ENCODE peak calls at places on chromosomes 13 and 19, in seven cellular contexts. M is iris pigment epithelial cell; N is AG09319; F is CD8-positive, alpha-beta T cell; J is brain microvascular endothelial cell; H is GM20000; I is activated CD4-positive, alpha-beta T cell treated with anti-CD3 and anti-CD28 coated beads, Interleukin-2, amount 10 ng/mL, durations not matched to agents 7 days and 5 days. X is an unnamed sample.
A peak's percentile ranks its signal among the peaks of the same experiment; 100 is the strongest.

GRCh38 chr19:17755977-17756670 is 4.8 kb downstream of the FCHO1 start:
- DNase-seq in M (peak; percentile 58), N (no peak), F (no peak), J (peak; percentile 25), H (peak; percentile 83), I (peak; percentile 59), X (peak; percentile 85)

GRCh38 chr13:109140777-109141354 is 511.5 kb downstream of the MYO16 start:
- DNase-seq in M (no peak), N (no peak), F (no peak), J (no peak), H (no peak), I (no peak), X (no peak)

GRCh38 chr13:91369432-91369831 is 21.9 kb downstream of the MIR17HG start:
- DNase-seq in M (peak; percentile 47), N (no peak), F (no peak), J (peak; percentile 60), H (no peak), I (no peak), X (no peak)

GRCh38 chr13:79522583-79522982 is 41.6 kb downstream of the NDFIP2 start:
- DNase-seq in M (peak; percentile 85), N (no peak), F (no peak), J (peak; percentile 87), H (peak; percentile 42), I (peak; percentile 58), X (peak; percentile 52)

GRCh38 chr13:111153977-111154332 is 38.8 kb downstream of the ARHGEF7 start:
- DNase-seq in M (no peak), N (no peak), F (peak; percentile 15), J (peak; percentile 26), H (peak; percentile 60), I (no peak), X (no peak)

GRCh38 chr13:34750078-34750703 is 191.9 kb upstream of the NBEA start:
- DNase-seq in M (no peak), N (no peak), F (no peak), J (no peak), H (peak; percentile 15), I (no peak), X (no peak)

GRCh38 chr19:7772752-7773291 is 9.8 kb downstream of the CLEC4M start:
- DNase-seq in M (peak; percentile 42), N (no peak), F (no peak), J (no peak), H (peak; percentile 67), I (no peak), X (peak; percentile 74)

GRCh38 chr13:32314271-32314967 is 744 bp downstream of the ZAR1L start:
- DNase-seq in M (no peak), N (no peak), F (no peak), J (no peak), H (no peak), I (no peak), X (no peak)

GRCh38 chr13:50757021-50757420 is 86.5 kb downstream of the DLEU7 start:
- DNase-seq in M (peak; percentile 44), N (no peak), F (no peak), J (no peak), H (no peak), I (no peak), X (no peak)

GRCh38 chr13:30020726-30021312 is 170.4 kb upstream of the UBL3 start:
- DNase-seq in M (no peak), N (no peak), F (no peak), J (no peak), H (no peak), I (no peak), X (no peak)

GRCh38 chr19:40223135-40223822 is 3.2 kb downstream of the CCNP start:
- DNase-seq in M (no peak), N (no peak), F (no peak), J (no peak), H (no peak), I (peak; percentile 53), X (no peak)

GRCh38 chr13:26658491-26658890 is 101.0 kb downstream of the WASF3 start:
- DNase-seq in M (no peak), N (no peak), F (no peak), J (no peak), H (no peak), I (no peak), X (no peak)

GRCh38 chr19:48549380-48549779 is 2.6 kb upstream of the SULT2B1 start:
- DNase-seq in M (no peak), N (no peak), F (no peak), J (no peak), H (no peak), I (no peak), X (no peak)

GRCh38 chr19:5041168-5042038 is 72.5 kb downstream of the KDM4B start:
- DNase-seq in M (no peak), N (no peak), F (no peak), J (no peak), H (no peak), I (no peak), X (no peak)

GRCh38 chr13:113650275-113650674 is 7.7 kb downstream of the ATP4B start:
- DNase-seq in M (no peak), N (no peak), F (no peak), J (no peak), H (no peak), I (no peak), X (no peak)

GRCh38 chr13:97878421-97879375 is 74.8 kb upstream of the IPO5 start:
- DNase-seq in M (peak; percentile 25), N (no peak), F (no peak), J (no peak), H (no peak), I (no peak), X (no peak)

GRCh38 chr13:20989883-20990282 is 71.5 kb downstream of the LATS2 start:
- DNase-seq in M (no peak), N (no peak), F (no peak), J (no peak), H (no peak), I (no peak), X (no peak)

GRCh38 chr19:55210120-55210493 is 806 bp upstream of the PTPRH start:
- DNase-seq in M (peak; percentile 96), N (peak; percentile 69), F (no peak), J (peak; percentile 90), H (no peak), I (no peak), X (no peak)

GRCh38 chr19:17420267-17420924 is 549 bp downstream of the MVB12A start:
- DNase-seq in M (no peak), N (no peak), F (no peak), J (no peak), H (peak; percentile 39), I (peak; percentile 22), X (peak; percentile 57)

GRCh38 chr19:52898101-52898500 is 666 bp upstream of the ZNF320 start:
- DNase-seq in M (no peak), N (no peak), F (no peak), J (no peak), H (no peak), I (no peak), X (no peak)

GRCh38 chr13:35475131-35475959 is 1.1 kb downstream of the MAB21L1 start:
- DNase-seq in M (peak; percentile 18), N (peak; percentile 38), F (no peak), J (peak; percentile 7), H (no peak), I (peak; percentile 20), X (no peak)

GRCh38 chr13:50355797-50356196 is 340.6 kb downstream of the KCNRG start:
- DNase-seq in M (no peak), N (no peak), F (no peak), J (no peak), H (no peak), I (no peak), X (no peak)

GRCh38 chr19:28454083-28454482 is 758.9 kb downstream of the UQCRFS1 start:
- DNase-seq in M (no peak), N (no peak), F (no peak), J (no peak), H (no peak), I (no peak), X (no peak)

GRCh38 chr19:55519461-55520311 is 17.2 kb downstream of the SBK2 start:
- DNase-seq in M (peak; percentile 90), N (peak; percentile 19), F (no peak), J (peak; percentile 72), H (no peak), I (no peak), X (no peak)

GRCh38 chr19:17097593-17098126 is 22.1 kb downstream of the MYO9B start:
- DNase-seq in M (no peak), N (no peak), F (no peak), J (no peak), H (no peak), I (no peak), X (no peak)

GRCh38 chr13:111973186-111974064 is 93.5 kb upstream of the SOX1 start:
- DNase-seq in M (no peak), N (no peak), F (no peak), J (no peak), H (no peak), I (no peak), X (no peak)

GRCh38 chr19:57068326-57068725 is 51.5 kb upstream of the USP29 start:
- DNase-seq in M (no peak), N (no peak), F (no peak), J (no peak), H (no peak), I (no peak), X (no peak)

GRCh38 chr19:16888629-16889371 is at the start of gene F2RL3:
- DNase-seq in M (no peak), N (no peak), F (no peak), J (peak; percentile 40), H (peak; percentile 78), I (no peak), X (peak; percentile 82)

GRCh38 chr19:46482645-46483044 is 11.3 kb upstream of the PNMA8A start:
- DNase-seq in M (peak; percentile 28), N (no peak), F (no peak), J (peak; percentile 27), H (no peak), I (no peak), X (no peak)

GRCh38 chr19:11131471-11131870 is 24.1 kb downstream of the SPC24 start:
- DNase-seq in M (no peak), N (no peak), F (no peak), J (no peak), H (no peak), I (no peak), X (no peak)

GRCh38 chr19:18286973-18287635 is 5.7 kb upstream of the JUND start:
- DNase-seq in M (no peak), N (no peak), F (no peak), J (no peak), H (no peak), I (no peak), X (no peak)

GRCh38 chr19:13764821-13765394 is 586 bp downstream of the MRI1 start:
- DNase-seq in M (peak; percentile 29), N (no peak), F (no peak), J (no peak), H (peak; percentile 67), I (peak; percentile 37), X (peak; percentile 58)

GRCh38 chr13:110561335-110562033 is at the start of gene RAB20:
- DNase-seq in M (peak; percentile 90), N (peak; percentile 50), F (no peak), J (peak; percentile 72), H (peak; percentile 93), I (peak; percentile 69), X (peak; percentile 91)

GRCh38 chr13:94674609-94675348 is 37.6 kb downstream of the SOX21 start:
- DNase-seq in M (peak; percentile 39), N (peak; percentile 8), F (no peak), J (peak; percentile 26), H (peak; percentile 60), I (peak; percentile 60), X (peak; percentile 51)

GRCh38 chr13:48125794-48126228 is 30.9 kb upstream of the MED4 start:
- DNase-seq in M (peak; percentile 35), N (peak; percentile 12), F (no peak), J (no peak), H (no peak), I (no peak), X (no peak)

GRCh38 chr13:45512148-45512498 is 47.4 kb downstream of the COG3 start:
- DNase-seq in M (no peak), N (no peak), F (no peak), J (peak; percentile 7), H (no peak), I (no peak), X (no peak)

GRCh38 chr19:17281391-17282304 is at the start of gene ANKLE1:
- DNase-seq in M (peak; percentile 42), N (no peak), F (no peak), J (no peak), H (peak; percentile 84), I (no peak), X (peak; percentile 86)

GRCh38 chr19:18657590-18658365 is 20.9 kb downstream of the KLHL26 start:
- DNase-seq in M (peak; percentile 79), N (no peak), F (no peak), J (peak; percentile 95), H (peak; percentile 82), I (no peak), X (peak; percentile 85)